ENCODE peak calls at places on chromosomes 16 and 17, in six cellular contexts. H is AG04449; Q is AG09319; B is WTC11; W is psoas muscle; D is CD8-positive, alpha-beta T cell. G is an unnamed sample.

GRCh38 chr16:51532551-51532950 is 381.5 kb upstream of the SALL1 start:
- DNase-seq in H (no peak), Q (no peak), B (no peak), W (no peak), D (no peak), G (no peak)

GRCh38 chr17:7034955-7035590 is 742 bp upstream of the SLC16A13 start:
- DNase-seq in H (no peak), Q (no peak), B (no peak), W (no peak), D (no peak), G (peak)

GRCh38 chr17:77914440-77915254 is 43.9 kb upstream of the TNRC6C start:
- DNase-seq in H (no peak), Q (no peak), B (peak), W (no peak), D (no peak), G (no peak)

GRCh38 chr16:50950955-50951354 is 200.1 kb downstream of the SALL1 start:
- DNase-seq in H (no peak), Q (no peak), B (no peak), W (no peak), D (no peak), G (no peak)

GRCh38 chr16:14486520-14487303 is 143.3 kb downstream of the PARN start:
- DNase-seq in H (peak), Q (peak), B (no peak), W (peak), D (no peak), G (no peak)

GRCh38 chr16:642189-643049 is 791 bp downstream of the MCRIP2 start:
- DNase-seq in H (no peak), Q (no peak), B (peak), W (peak), D (no peak), G (no peak)

GRCh38 chr17:70668276-70668937 is 499.1 kb downstream of the KCNJ2 start:
- DNase-seq in H (no peak), Q (no peak), B (no peak), W (no peak), D (no peak), G (no peak)

GRCh38 chr17:76696763-76697701 is 13.7 kb downstream of the MXRA7 start:
- DNase-seq in H (no peak), Q (no peak), B (no peak), W (peak), D (no peak), G (no peak)

GRCh38 chr16:48003226-48003907 is 152.4 kb downstream of the ABCC12 start:
- DNase-seq in H (peak), Q (no peak), B (no peak), W (no peak), D (no peak), G (no peak)

GRCh38 chr16:20611975-20612471 is 35.9 kb upstream of the ACSM2B start:
- DNase-seq in H (no peak), Q (no peak), B (no peak), W (peak), D (no peak), G (no peak)

DNA sequence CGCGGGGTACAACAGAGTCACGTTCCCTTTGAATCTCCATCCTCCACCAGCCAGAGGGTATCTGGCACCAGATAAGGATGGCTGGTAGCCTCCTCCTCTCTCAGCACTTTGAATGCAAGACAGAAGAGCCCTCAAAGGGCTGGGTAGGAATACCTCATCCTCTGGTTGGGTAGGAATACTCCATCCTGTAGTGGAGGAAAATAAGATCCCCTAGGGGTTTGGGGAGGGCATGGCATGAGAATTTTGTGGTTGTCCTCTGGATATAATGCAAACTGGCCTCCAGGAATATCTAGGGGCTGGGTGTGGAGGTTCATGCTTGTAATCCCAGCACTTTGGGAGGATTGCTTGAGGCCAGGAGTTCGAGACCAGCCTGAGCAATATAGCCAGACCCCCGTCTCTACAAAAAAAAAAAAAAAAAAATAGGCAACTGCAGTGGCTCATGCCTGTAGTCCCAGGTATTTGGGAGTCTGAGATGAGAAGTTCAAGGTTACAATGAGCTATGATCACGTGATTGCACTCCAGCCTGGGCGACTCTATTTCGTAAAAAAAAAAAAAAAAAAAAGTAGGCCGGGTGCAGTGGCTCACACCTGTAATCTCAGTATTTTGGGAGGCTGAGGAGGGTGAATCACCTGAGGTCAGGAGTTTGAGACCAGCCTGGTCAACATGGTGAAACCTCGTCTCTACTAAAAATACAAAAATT is 2.7 kb downstream of the IGFBP4 start:
- DNase-seq in H (no peak), Q (no peak), B (no peak), W (no peak), D (no peak), G (no peak)
- TF ChIP-seq CTCF in H (no peak), Q (no peak), B (no peak), W (no peak), D (no peak), G (no peak)

GRCh38 chr17:13017623-13018462 is at the start of gene ELAC2:
- DNase-seq in H (peak), Q (peak), B (peak), W (peak), D (peak), G (peak)
- TF ChIP-seq CTCF in H (no peak), Q (no peak), B (no peak), W (peak), D (no peak), G (no peak)

GRCh38 chr16:89131783-89132182 is 38.1 kb downstream of the ACSF3 start:
- DNase-seq in H (no peak), Q (no peak), B (no peak), W (no peak), D (no peak), G (no peak)

GRCh38 chr16:89134269-89134668 is 37.3 kb upstream of the CDH15 start:
- DNase-seq in H (no peak), Q (no peak), B (no peak), W (no peak), D (no peak), G (no peak)

GRCh38 chr16:89130448-89130847 is 36.8 kb downstream of the ACSF3 start:
- DNase-seq in H (no peak), Q (no peak), B (no peak), W (no peak), D (no peak), G (no peak)

GRCh38 chr16:89133457-89134127 is 38.0 kb upstream of the CDH15 start:
- DNase-seq in H (no peak), Q (no peak), B (peak), W (no peak), D (no peak), G (no peak)

DNA sequence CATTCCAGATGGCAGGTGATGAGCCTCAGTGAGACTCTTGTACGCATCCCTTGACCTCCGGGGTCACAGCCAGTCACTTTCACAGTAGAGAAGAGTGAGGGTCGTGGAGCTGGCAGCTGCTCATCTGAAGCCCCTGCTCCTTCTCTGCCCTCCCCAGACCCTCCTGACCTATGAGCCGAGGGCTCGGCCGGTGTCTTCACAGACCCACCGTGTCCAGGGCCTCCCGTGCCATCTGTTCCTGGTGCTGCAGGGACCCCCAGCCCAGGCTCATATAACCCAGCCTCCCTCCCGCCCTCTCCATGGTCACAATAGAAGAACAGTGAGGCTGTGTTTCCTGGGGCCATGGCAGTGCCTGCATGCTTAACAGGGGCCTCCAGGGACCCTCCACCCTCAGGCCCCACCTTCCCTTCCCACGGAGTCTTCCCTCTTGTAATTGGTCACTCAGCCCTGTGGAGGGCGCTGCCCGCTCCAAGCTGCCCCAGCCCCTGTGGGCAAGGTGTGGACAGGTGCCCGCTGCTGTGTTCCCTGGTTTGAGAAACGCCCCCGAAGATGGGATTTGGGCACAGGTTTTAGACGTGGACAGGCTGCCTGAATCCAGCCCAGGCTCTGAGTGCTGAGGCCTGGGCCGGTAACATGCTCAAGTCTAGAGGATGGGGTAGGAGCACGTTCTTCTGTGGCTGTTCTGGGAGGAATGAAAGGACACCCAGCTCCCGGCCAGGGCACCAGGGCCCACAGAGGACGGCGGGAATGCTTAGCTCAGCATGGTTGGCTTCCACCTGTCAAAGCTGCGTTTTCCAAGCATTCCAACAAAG is 38.7 kb downstream of the ACSF3 start:
- DNase-seq in H (no peak), Q (no peak), B (no peak), W (no peak), D (no peak), G (no peak)
- TF ChIP-seq CTCF in H (no peak), Q (no peak), B (no peak), W (no peak), D (no peak), G (peak)

GRCh38 chr17:46756061-46756735 is 62.3 kb downstream of the WNT3 start:
- DNase-seq in H (no peak), Q (no peak), B (no peak), W (no peak), D (no peak), G (no peak)

GRCh38 chr17:46756861-46757260 is 61.6 kb downstream of the WNT3 start:
- DNase-seq in H (no peak), Q (no peak), B (no peak), W (no peak), D (no peak), G (no peak)

GRCh38 chr17:46758614-46759013 is 59.9 kb downstream of the WNT3 start:
- DNase-seq in H (no peak), Q (no peak), B (no peak), W (no peak), D (no peak), G (no peak)

GRCh38 chr17:46763416-46763815 is 55.1 kb downstream of the WNT3 start:
- DNase-seq in H (no peak), Q (no peak), B (no peak), W (no peak), D (no peak), G (no peak)

GRCh38 chr17:46759141-46759540 is 59.4 kb downstream of the WNT3 start:
- DNase-seq in H (no peak), Q (no peak), B (no peak), W (no peak), D (no peak), G (no peak)
- TF ChIP-seq CTCF in H (no peak), Q (no peak), B (no peak), W (no peak), D (no peak), G (no peak)

GRCh38 chr16:72927199-72928088 is 120.5 kb downstream of the ZFHX3 start:
- DNase-seq in H (peak), Q (peak), B (no peak), W (peak), D (no peak), G (peak)
- TF ChIP-seq CTCF in H (peak), Q (no peak), B (no peak), W (no peak), D (no peak), G (peak)

GRCh38 chr16:69424053-69424934 is at the start of gene CYB5B:
- DNase-seq in H (peak), Q (peak), B (peak), W (peak), D (peak), G (peak)
- TF ChIP-seq CTCF in H (no peak), Q (peak), B (no peak), W (no peak), D (no peak), G (no peak)

GRCh38 chr17:22703204-22703603 is 1010.9 kb downstream of the KCNJ18 start:
- DNase-seq in H (no peak), Q (no peak), B (no peak), W (no peak), D (no peak), G (no peak)
- TF ChIP-seq CTCF in H (no peak), Q (no peak), B (no peak), W (no peak), D (no peak), G (peak)

G was measured in DND-41.